ENCODE peak calls at places on chromosomes 5 and 9, in five cellular contexts. One of them, this sample, is unnamed.

GRCh38 chr9:32644698-32645097 is 9.2 kb upstream of the TAF1L start:
- DNase-seq in IMR-90: peak
- DNase-seq in uterus: no peak
- DNase-seq in BJ: peak
- DNase-seq in Calu3: no peak
- DNase-seq in this sample: no peak

GRCh38 chr5:158840193-158840592 is 259.5 kb downstream of the EBF1 start:
- DNase-seq in IMR-90: no peak
- DNase-seq in uterus: no peak
- DNase-seq in BJ: no peak
- DNase-seq in Calu3: no peak
- DNase-seq in this sample: no peak

GRCh38 chr9:86909388-86909787 is 37.9 kb downstream of the GAS1 start:
- DNase-seq in IMR-90: peak
- DNase-seq in uterus: no peak
- DNase-seq in BJ: no peak
- DNase-seq in Calu3: no peak
- DNase-seq in this sample: no peak

GRCh38 chr9:95515272-95516113 is 1.3 kb downstream of the PTCH1 start:
- DNase-seq in IMR-90: no peak
- DNase-seq in uterus: no peak
- DNase-seq in BJ: no peak
- DNase-seq in Calu3: peak
- DNase-seq in this sample: no peak

GRCh38 chr5:173782671-173783101 is 105.5 kb upstream of the CPEB4 start:
- DNase-seq in IMR-90: no peak
- DNase-seq in uterus: no peak
- DNase-seq in BJ: no peak
- DNase-seq in Calu3: no peak
- DNase-seq in this sample: no peak

GRCh38 chr5:141524604-141525597 is 36.0 kb downstream of the PCDHGC5 start:
- DNase-seq in IMR-90: peak
- DNase-seq in uterus: peak
- DNase-seq in BJ: peak
- DNase-seq in Calu3: peak
- DNase-seq in this sample: peak

GRCh38 chr9:136947955-136948510 is 3.0 kb downstream of the C8G start:
- DNase-seq in IMR-90: peak
- DNase-seq in uterus: no peak
- DNase-seq in BJ: no peak
- DNase-seq in Calu3: peak
- DNase-seq in this sample: no peak

GRCh38 chr9:38142201-38142600 is 73.2 kb upstream of the SHB start:
- DNase-seq in IMR-90: peak
- DNase-seq in uterus: no peak
- DNase-seq in BJ: no peak
- DNase-seq in Calu3: no peak
- DNase-seq in this sample: no peak

GRCh38 chr5:18990852-18991251 is 997.1 kb downstream of the CDH18 start:
- DNase-seq in IMR-90: no peak
- DNase-seq in uterus: no peak
- DNase-seq in BJ: no peak
- DNase-seq in Calu3: no peak
- DNase-seq in this sample: no peak

GRCh38 chr5:155954739-155955445 is 372.1 kb upstream of the SGCD start:
- DNase-seq in IMR-90: peak
- DNase-seq in uterus: no peak
- DNase-seq in BJ: no peak
- DNase-seq in Calu3: no peak
- DNase-seq in this sample: no peak

GRCh38 chr9:77156646-77157371 is 20.5 kb upstream of the VPS13A start:
- DNase-seq in IMR-90: no peak
- DNase-seq in uterus: no peak
- DNase-seq in BJ: no peak
- DNase-seq in Calu3: no peak
- DNase-seq in this sample: no peak

GRCh38 chr9:77176106-77176505 is 1.2 kb upstream of the VPS13A start:
- DNase-seq in IMR-90: no peak
- DNase-seq in uterus: no peak
- DNase-seq in BJ: no peak
- DNase-seq in Calu3: no peak
- DNase-seq in this sample: no peak

GRCh38 chr5:128376577-128376976 is 161.5 kb downstream of the FBN2 start:
- DNase-seq in IMR-90: no peak
- DNase-seq in uterus: no peak
- DNase-seq in BJ: no peak
- DNase-seq in Calu3: no peak
- DNase-seq in this sample: no peak

GRCh38 chr9:116978155-116978554 is 291.1 kb downstream of the TRIM32 start:
- DNase-seq in IMR-90: no peak
- DNase-seq in uterus: no peak
- DNase-seq in BJ: no peak
- DNase-seq in Calu3: no peak
- DNase-seq in this sample: peak

GRCh38 chr9:22052376-22052945 is 43.4 kb upstream of the CDKN2B start:
- DNase-seq in IMR-90: peak
- DNase-seq in uterus: no peak
- DNase-seq in BJ: peak
- DNase-seq in Calu3: peak
- DNase-seq in this sample: peak

GRCh38 chr9:35070823-35071813 is 1.3 kb downstream of the VCP start:
- DNase-seq in IMR-90: peak
- DNase-seq in uterus: no peak
- DNase-seq in BJ: no peak
- DNase-seq in Calu3: no peak
- DNase-seq in this sample: no peak

GRCh38 chr5:110329955-110330354 is 396.5 kb downstream of the TMEM232 start:
- DNase-seq in IMR-90: no peak
- DNase-seq in uterus: no peak
- DNase-seq in BJ: no peak
- DNase-seq in Calu3: no peak
- DNase-seq in this sample: no peak

GRCh38 chr5:139204196-139204595 is 6.0 kb upstream of the SIL1 start:
- DNase-seq in IMR-90: no peak
- DNase-seq in uterus: no peak
- DNase-seq in BJ: no peak
- DNase-seq in Calu3: no peak
- DNase-seq in this sample: no peak

GRCh38 chr9:129176786-129177442 is 1.1 kb downstream of the IER5L start:
- DNase-seq in IMR-90: peak
- DNase-seq in uterus: peak
- DNase-seq in BJ: no peak
- DNase-seq in Calu3: no peak
- DNase-seq in this sample: no peak

GRCh38 chr9:95752129-95752731 is 123.3 kb upstream of the ERCC6L2 start:
- DNase-seq in IMR-90: no peak
- DNase-seq in uterus: no peak
- DNase-seq in BJ: no peak
- DNase-seq in Calu3: no peak
- DNase-seq in this sample: no peak

GRCh38 chr5:134240421-134240962 is 14.6 kb upstream of the PPP2CA start:
- DNase-seq in IMR-90: peak
- DNase-seq in uterus: no peak
- DNase-seq in BJ: no peak
- DNase-seq in Calu3: no peak
- DNase-seq in this sample: no peak

GRCh38 chr9:105531530-105531929 is 26.4 kb upstream of the FKTN start:
- DNase-seq in IMR-90: no peak
- DNase-seq in uterus: no peak
- DNase-seq in BJ: no peak
- DNase-seq in Calu3: no peak
- DNase-seq in this sample: no peak

GRCh38 chr5:72509401-72509800 is 2.2 kb upstream of the ZNF366 start:
- DNase-seq in IMR-90: no peak
- DNase-seq in uterus: no peak
- DNase-seq in BJ: no peak
- DNase-seq in Calu3: no peak
- DNase-seq in this sample: peak

GRCh38 chr5:77379558-77380061 is 112.5 kb downstream of the WDR41 start:
- DNase-seq in IMR-90: no peak
- DNase-seq in uterus: no peak
- DNase-seq in BJ: no peak
- DNase-seq in Calu3: no peak
- DNase-seq in this sample: no peak

GRCh38 chr9:137828527-137829259 is 48.9 kb upstream of the CACNA1B start:
- DNase-seq in IMR-90: peak
- DNase-seq in uterus: no peak
- DNase-seq in BJ: no peak
- DNase-seq in Calu3: no peak
- DNase-seq in this sample: no peak

GRCh38 chr9:120391691-120392090 is 188.3 kb downstream of the CDK5RAP2 start:
- DNase-seq in IMR-90: no peak
- DNase-seq in uterus: no peak
- DNase-seq in BJ: no peak
- DNase-seq in Calu3: no peak
- DNase-seq in this sample: no peak

GRCh38 chr5:179974946-179975712 is 67.4 kb upstream of the TBC1D9B start:
- DNase-seq in IMR-90: no peak
- DNase-seq in uterus: no peak
- DNase-seq in BJ: no peak
- DNase-seq in Calu3: peak
- DNase-seq in this sample: no peak

GRCh38 chr9:34620061-34620994 is at the start of gene DCTN3:
- DNase-seq in IMR-90: peak
- DNase-seq in uterus: peak
- DNase-seq in BJ: peak
- DNase-seq in Calu3: peak
- DNase-seq in this sample: peak

GRCh38 chr5:148969291-148969690 is 93.6 kb downstream of the SH3TC2 start:
- DNase-seq in IMR-90: no peak
- DNase-seq in uterus: no peak
- DNase-seq in BJ: no peak
- DNase-seq in Calu3: no peak
- DNase-seq in this sample: no peak
- TF ChIP-seq CTCF in IMR-90: no peak
- TF ChIP-seq CTCF in uterus: no peak
- TF ChIP-seq CTCF in BJ: peak
- TF ChIP-seq CTCF in Calu3: no peak
- TF ChIP-seq CTCF in this sample: no peak

GRCh38 chr5:171908638-171909037 is 97.8 kb downstream of the FBXW11 start:
- DNase-seq in IMR-90: no peak
- DNase-seq in uterus: no peak
- DNase-seq in BJ: no peak
- DNase-seq in Calu3: no peak
- DNase-seq in this sample: no peak

GRCh38 chr5:171906171-171906570 is 100.3 kb downstream of the FBXW11 start:
- DNase-seq in IMR-90: no peak
- DNase-seq in uterus: no peak
- DNase-seq in BJ: no peak
- DNase-seq in Calu3: no peak
- DNase-seq in this sample: no peak

GRCh38 chr5:171906703-171907590 is 99.5 kb downstream of the FBXW11 start:
- DNase-seq in IMR-90: no peak
- DNase-seq in uterus: no peak
- DNase-seq in BJ: no peak
- DNase-seq in Calu3: no peak
- DNase-seq in this sample: no peak

DNA sequence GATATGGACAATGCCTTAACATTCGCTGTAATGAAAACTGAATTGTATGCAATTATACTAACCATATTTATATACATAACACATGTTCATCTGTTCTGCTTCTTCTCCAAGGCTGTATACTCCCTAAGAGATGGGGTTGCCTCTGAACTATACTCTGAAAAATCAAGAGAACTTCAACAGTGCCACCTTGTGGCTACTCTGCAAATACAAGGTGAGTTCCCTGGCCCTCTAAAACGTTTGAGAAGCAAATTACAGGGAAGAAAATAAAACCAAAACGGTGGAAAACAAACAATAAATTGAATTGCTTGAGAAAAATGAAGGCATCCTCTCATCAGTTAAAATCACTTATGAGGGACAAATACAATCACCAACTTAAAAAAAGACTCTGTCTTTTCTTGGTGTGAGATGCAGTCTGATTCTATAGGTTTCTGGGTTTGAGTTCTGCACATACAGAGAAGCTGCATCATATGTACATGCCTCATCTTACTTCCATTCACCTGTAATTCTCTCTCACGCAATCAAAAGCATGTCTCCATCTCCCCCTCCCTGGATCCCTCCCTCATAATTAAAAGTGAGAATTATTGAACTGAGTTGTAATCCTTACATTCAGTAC is 98.6 kb downstream of the FBXW11 start:
- DNase-seq in IMR-90: peak
- DNase-seq in uterus: peak
- DNase-seq in BJ: no peak
- DNase-seq in Calu3: peak
- DNase-seq in this sample: no peak
- TF ChIP-seq CTCF in IMR-90: peak
- TF ChIP-seq CTCF in uterus: peak
- TF ChIP-seq CTCF in BJ: peak
- TF ChIP-seq CTCF in Calu3: peak
- TF ChIP-seq CTCF in this sample: peak

GRCh38 chr5:62720036-62720441 is 141.4 kb downstream of the LRRC70 start:
- DNase-seq in IMR-90: peak
- DNase-seq in uterus: no peak
- DNase-seq in BJ: no peak
- DNase-seq in Calu3: peak
- DNase-seq in this sample: no peak
- TF ChIP-seq CTCF in IMR-90: peak
- TF ChIP-seq CTCF in uterus: no peak
- TF ChIP-seq CTCF in BJ: peak
- TF ChIP-seq CTCF in Calu3: no peak
- TF ChIP-seq CTCF in this sample: no peak

DNA sequence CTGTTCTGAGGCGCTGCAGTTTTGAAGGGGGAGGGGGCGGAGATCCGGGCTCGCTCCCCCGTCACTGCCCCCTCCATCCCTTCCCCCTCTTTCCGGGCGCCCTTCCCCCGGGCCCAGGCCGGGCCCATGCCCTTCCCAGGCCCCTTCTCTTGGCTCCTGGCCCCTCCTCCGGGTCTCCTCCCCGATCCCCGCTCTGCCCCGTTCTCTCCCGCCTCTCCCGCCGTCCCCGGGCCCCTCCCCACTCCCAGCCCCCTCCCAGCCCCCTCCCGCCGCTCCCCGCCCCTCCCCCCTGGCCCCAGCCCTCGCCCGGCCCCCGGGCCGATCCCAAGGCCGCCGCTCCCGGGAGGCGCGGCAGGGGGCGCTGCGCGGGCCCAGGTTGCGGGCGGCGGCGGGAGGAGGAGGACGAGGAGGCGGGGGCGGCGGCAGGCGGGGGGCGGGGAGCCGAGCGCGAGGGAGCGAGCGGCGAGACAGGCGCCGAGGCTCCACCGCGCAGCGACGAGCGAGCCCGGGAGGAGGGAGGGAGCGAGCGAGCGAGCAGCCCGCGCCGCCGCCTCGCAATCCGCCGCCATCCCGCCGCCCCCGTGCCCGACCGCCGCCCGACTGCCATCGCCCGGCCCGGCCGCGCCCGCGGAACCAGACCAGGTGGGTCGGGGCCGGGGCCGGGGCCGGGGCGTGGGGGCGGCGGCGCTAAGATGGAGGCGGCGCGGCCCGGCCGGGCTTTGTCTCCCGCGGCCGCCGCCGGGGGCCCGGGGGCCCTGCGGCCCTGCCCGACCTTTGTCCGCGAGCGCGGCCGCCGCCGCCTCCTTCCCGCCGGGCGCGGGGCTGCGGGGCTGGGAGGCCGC is at the start of gene PRRC2B:
- DNase-seq in IMR-90: peak
- DNase-seq in uterus: peak
- DNase-seq in BJ: no peak
- DNase-seq in Calu3: peak
- DNase-seq in this sample: no peak
- TF ChIP-seq CTCF in IMR-90: peak
- TF ChIP-seq CTCF in uterus: peak
- TF ChIP-seq CTCF in BJ: peak
- TF ChIP-seq CTCF in Calu3: peak
- TF ChIP-seq CTCF in this sample: peak

GRCh38 chr9:1732670-1733069 is 282.5 kb upstream of the SMARCA2 start:
- DNase-seq in IMR-90: no peak
- DNase-seq in uterus: no peak
- DNase-seq in BJ: no peak
- DNase-seq in Calu3: no peak
- DNase-seq in this sample: no peak
- TF ChIP-seq CTCF in IMR-90: no peak
- TF ChIP-seq CTCF in uterus: no peak
- TF ChIP-seq CTCF in BJ: no peak
- TF ChIP-seq CTCF in Calu3: no peak
- TF ChIP-seq CTCF in this sample: no peak

This sample was measured in esophagus muscularis mucosa.